ENCODE peak calls at places on chromosomes 12 and 14, in six cellular contexts. One of them, this sample, is unnamed.

GRCh38 chr12:54028324-54029201 is at the start of gene HOXC6:
- DNase-seq in astrocyte of the spinal cord: peak; percentile 74
- DNase-seq in K562: peak; percentile 74
- DNase-seq in suprapubic skin: no peak
- DNase-seq in transverse colon: no peak
- DNase-seq in foreskin fibroblast: no peak
- DNase-seq in this sample: no peak

GRCh38 chr12:47222960-47223847 is 143.4 kb upstream of the AMIGO2 start:
- DNase-seq in astrocyte of the spinal cord: peak; percentile 25
- DNase-seq in K562: peak; percentile 38
- DNase-seq in suprapubic skin: no peak
- DNase-seq in transverse colon: no peak
- DNase-seq in foreskin fibroblast: no peak
- DNase-seq in this sample: no peak

GRCh38 chr12:104482113-104482512 is 25.4 kb downstream of the CHST11 start:
- DNase-seq in astrocyte of the spinal cord: no peak
- DNase-seq in K562: no peak
- DNase-seq in suprapubic skin: no peak
- DNase-seq in transverse colon: no peak
- DNase-seq in foreskin fibroblast: no peak
- DNase-seq in this sample: no peak

GRCh38 chr14:23441076-23441475 is 5.6 kb upstream of the MYH7 start:
- DNase-seq in astrocyte of the spinal cord: no peak
- DNase-seq in K562: no peak
- DNase-seq in suprapubic skin: no peak
- DNase-seq in transverse colon: no peak
- DNase-seq in foreskin fibroblast: no peak
- DNase-seq in this sample: no peak

GRCh38 chr12:102331419-102331818 is 133.8 kb upstream of the PMCH start:
- DNase-seq in astrocyte of the spinal cord: no peak
- DNase-seq in K562: no peak
- DNase-seq in suprapubic skin: no peak
- DNase-seq in transverse colon: no peak
- DNase-seq in foreskin fibroblast: no peak
- DNase-seq in this sample: no peak

GRCh38 chr14:23044840-23045239 is 2.8 kb downstream of the PSMB11 start:
- DNase-seq in astrocyte of the spinal cord: no peak
- DNase-seq in K562: peak; percentile 42
- DNase-seq in suprapubic skin: no peak
- DNase-seq in transverse colon: no peak
- DNase-seq in foreskin fibroblast: no peak
- DNase-seq in this sample: no peak

GRCh38 chr12:75690556-75690955 is 179.1 kb upstream of the KRR1 start:
- DNase-seq in astrocyte of the spinal cord: peak; percentile 99
- DNase-seq in K562: no peak
- DNase-seq in suprapubic skin: no peak
- DNase-seq in transverse colon: no peak
- DNase-seq in foreskin fibroblast: peak; percentile 97
- DNase-seq in this sample: no peak

GRCh38 chr12:107477946-107478610 is 207.5 kb upstream of the PWP1 start:
- DNase-seq in astrocyte of the spinal cord: no peak
- DNase-seq in K562: no peak
- DNase-seq in suprapubic skin: no peak
- DNase-seq in transverse colon: no peak
- DNase-seq in foreskin fibroblast: peak; percentile 10
- DNase-seq in this sample: no peak

GRCh38 chr12:12007001-12007712 is 63.6 kb upstream of the BCL2L14 start:
- DNase-seq in astrocyte of the spinal cord: peak; percentile 71
- DNase-seq in K562: no peak
- DNase-seq in suprapubic skin: no peak
- DNase-seq in transverse colon: no peak
- DNase-seq in foreskin fibroblast: no peak
- DNase-seq in this sample: no peak

GRCh38 chr14:58572092-58572853 is 65.5 kb upstream of the DACT1 start:
- DNase-seq in astrocyte of the spinal cord: peak; percentile 44
- DNase-seq in K562: no peak
- DNase-seq in suprapubic skin: no peak
- DNase-seq in transverse colon: no peak
- DNase-seq in foreskin fibroblast: no peak
- DNase-seq in this sample: no peak

GRCh38 chr12:51760231-51760630 is 88.3 kb downstream of the FIGNL2 start:
- DNase-seq in astrocyte of the spinal cord: no peak
- DNase-seq in K562: no peak
- DNase-seq in suprapubic skin: no peak
- DNase-seq in transverse colon: no peak
- DNase-seq in foreskin fibroblast: no peak
- DNase-seq in this sample: no peak

GRCh38 chr14:65103150-65103760 is 938 bp upstream of the MAX start:
- DNase-seq in astrocyte of the spinal cord: no peak
- DNase-seq in K562: no peak
- DNase-seq in suprapubic skin: no peak
- DNase-seq in transverse colon: no peak
- DNase-seq in foreskin fibroblast: peak; percentile 9
- DNase-seq in this sample: no peak

GRCh38 chr12:20404576-20405346 is 36.4 kb downstream of the PDE3A start:
- DNase-seq in astrocyte of the spinal cord: peak; percentile 22
- DNase-seq in K562: no peak
- DNase-seq in suprapubic skin: no peak
- DNase-seq in transverse colon: peak; percentile 40
- DNase-seq in foreskin fibroblast: no peak
- DNase-seq in this sample: no peak

GRCh38 chr12:129075451-129076208 is 222.4 kb downstream of the GLT1D1 start:
- DNase-seq in astrocyte of the spinal cord: no peak
- DNase-seq in K562: no peak
- DNase-seq in suprapubic skin: no peak
- DNase-seq in transverse colon: no peak
- DNase-seq in foreskin fibroblast: no peak
- DNase-seq in this sample: peak; percentile 48

GRCh38 chr14:42869681-42870080 is 1263.0 kb downstream of the LRFN5 start:
- DNase-seq in astrocyte of the spinal cord: peak; percentile 72
- DNase-seq in K562: no peak
- DNase-seq in suprapubic skin: no peak
- DNase-seq in transverse colon: no peak
- DNase-seq in foreskin fibroblast: peak; percentile 16
- DNase-seq in this sample: no peak

GRCh38 chr14:71931492-71932228 is 569 bp upstream of the RGS6 start:
- DNase-seq in astrocyte of the spinal cord: no peak
- DNase-seq in K562: no peak
- DNase-seq in suprapubic skin: no peak
- DNase-seq in transverse colon: no peak
- DNase-seq in foreskin fibroblast: no peak
- DNase-seq in this sample: no peak

GRCh38 chr12:120265483-120266179 is at the start of gene PXN:
- DNase-seq in astrocyte of the spinal cord: peak; percentile 68
- DNase-seq in K562: peak; percentile 99
- DNase-seq in suprapubic skin: peak; percentile 92
- DNase-seq in transverse colon: peak; percentile 93
- DNase-seq in foreskin fibroblast: peak; percentile 71
- DNase-seq in this sample: peak; percentile 97

DNA sequence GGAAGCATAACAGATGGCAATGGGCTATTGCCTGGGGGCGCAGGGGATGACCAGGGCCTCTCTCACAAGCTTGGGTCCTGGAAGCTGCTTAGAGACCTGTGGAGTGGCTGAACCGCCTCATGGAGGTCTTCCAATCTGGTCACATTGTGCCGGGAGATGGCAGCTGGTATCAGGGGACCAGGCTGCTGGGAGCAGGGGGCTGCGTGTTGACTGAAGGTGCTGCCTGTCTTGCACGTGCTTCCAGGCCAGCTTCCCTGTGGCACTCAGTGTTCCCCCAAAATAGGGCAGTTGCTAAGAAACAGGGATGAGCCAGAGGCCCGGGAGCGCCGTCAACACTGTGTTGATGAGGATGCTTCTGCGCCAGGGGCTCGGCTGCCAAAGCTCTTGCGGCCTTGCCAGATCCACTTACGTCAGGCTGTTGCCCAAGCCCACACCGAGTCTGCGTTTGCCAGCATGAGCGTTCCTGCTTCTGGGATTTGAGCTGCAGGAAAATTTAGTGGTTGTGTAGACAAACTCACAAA is 39.8 kb downstream of the ELK3 start:
- DNase-seq in astrocyte of the spinal cord: peak; percentile 97
- DNase-seq in K562: no peak
- DNase-seq in suprapubic skin: peak; percentile 96
- DNase-seq in transverse colon: peak; percentile 80
- DNase-seq in foreskin fibroblast: peak; percentile 94
- DNase-seq in this sample: peak; percentile 93
- TF ChIP-seq CTCF in astrocyte of the spinal cord: no peak
- TF ChIP-seq CTCF in K562: no peak
- TF ChIP-seq CTCF in suprapubic skin: no peak
- TF ChIP-seq CTCF in transverse colon: no peak
- TF ChIP-seq CTCF in foreskin fibroblast: no peak
- TF ChIP-seq CTCF in this sample: no peak

DNA sequence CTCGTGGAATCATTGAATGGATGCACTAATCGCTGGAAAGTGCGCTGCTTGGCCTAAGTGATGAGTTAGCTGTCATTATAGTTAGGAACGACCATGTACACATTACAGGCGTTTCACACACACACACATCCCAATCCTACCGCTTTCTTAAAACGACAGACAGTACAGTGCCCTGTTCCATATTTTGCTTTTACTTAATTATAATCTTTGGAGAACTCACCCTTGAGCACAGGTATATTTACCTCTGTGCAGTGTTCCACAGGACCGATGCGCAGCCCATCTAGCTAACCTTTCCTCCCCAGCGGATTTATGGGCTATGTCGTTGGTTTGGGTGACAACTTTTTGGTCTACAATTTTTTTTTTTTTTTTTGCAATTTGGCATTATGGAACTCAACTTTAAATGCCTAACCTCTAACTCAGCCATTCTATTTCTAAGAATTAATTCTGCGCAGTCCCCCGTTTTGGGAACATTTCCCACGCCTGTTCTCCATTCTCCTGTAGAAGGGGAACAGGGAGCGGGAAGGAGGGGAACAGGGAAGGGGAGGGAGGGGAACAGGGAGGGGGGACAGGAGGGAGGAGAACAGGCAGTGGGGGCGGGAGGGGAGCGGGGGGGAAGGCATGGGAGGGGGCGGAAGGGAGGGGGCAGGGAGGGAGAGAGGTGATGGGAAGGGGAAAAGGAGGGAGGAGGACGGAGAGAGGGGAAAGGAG is 663 bp upstream of the ULK1 start:
- DNase-seq in astrocyte of the spinal cord: no peak
- DNase-seq in K562: no peak
- DNase-seq in suprapubic skin: no peak
- DNase-seq in transverse colon: no peak
- DNase-seq in foreskin fibroblast: peak; percentile 24
- DNase-seq in this sample: peak; percentile 36
- H3K4me3 ChIP-seq in astrocyte of the spinal cord: peak overlapping the region; percentile 13
- H3K4me3 ChIP-seq in K562: no peak overlapping the region
- H3K4me3 ChIP-seq in suprapubic skin: peak overlapping the region; percentile 77
- H3K4me3 ChIP-seq in transverse colon: peak overlapping the region; percentile 64
- H3K4me3 ChIP-seq in foreskin fibroblast: no peak overlapping the region
- H3K4me3 ChIP-seq in this sample: no peak overlapping the region

DNA sequence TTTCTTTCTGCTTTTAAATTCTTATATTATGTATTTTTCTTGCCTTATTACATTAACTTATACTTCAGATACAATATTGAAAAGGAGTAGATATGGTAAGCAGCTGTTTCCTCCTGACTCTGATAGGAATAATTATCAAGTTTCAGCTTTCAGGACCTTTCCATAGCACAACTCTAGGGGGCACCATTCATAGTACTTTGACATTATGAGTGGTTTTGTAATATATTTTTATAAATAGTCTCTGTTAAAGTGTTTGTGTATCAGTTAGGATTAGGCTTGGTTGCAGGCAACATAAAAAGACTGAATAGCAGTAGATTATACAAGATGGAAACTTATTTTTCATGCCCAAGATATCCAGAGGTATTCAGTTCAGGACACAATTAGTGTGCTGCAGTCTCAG is 27.9 kb upstream of the PARP11 start:
- DNase-seq in astrocyte of the spinal cord: no peak
- DNase-seq in K562: no peak
- DNase-seq in suprapubic skin: no peak
- DNase-seq in transverse colon: no peak
- DNase-seq in foreskin fibroblast: no peak
- DNase-seq in this sample: no peak
- TF ChIP-seq CTCF in astrocyte of the spinal cord: no peak
- TF ChIP-seq CTCF in K562: no peak
- TF ChIP-seq CTCF in suprapubic skin: no peak
- TF ChIP-seq CTCF in transverse colon: no peak
- TF ChIP-seq CTCF in foreskin fibroblast: no peak
- TF ChIP-seq CTCF in this sample: no peak

DNA sequence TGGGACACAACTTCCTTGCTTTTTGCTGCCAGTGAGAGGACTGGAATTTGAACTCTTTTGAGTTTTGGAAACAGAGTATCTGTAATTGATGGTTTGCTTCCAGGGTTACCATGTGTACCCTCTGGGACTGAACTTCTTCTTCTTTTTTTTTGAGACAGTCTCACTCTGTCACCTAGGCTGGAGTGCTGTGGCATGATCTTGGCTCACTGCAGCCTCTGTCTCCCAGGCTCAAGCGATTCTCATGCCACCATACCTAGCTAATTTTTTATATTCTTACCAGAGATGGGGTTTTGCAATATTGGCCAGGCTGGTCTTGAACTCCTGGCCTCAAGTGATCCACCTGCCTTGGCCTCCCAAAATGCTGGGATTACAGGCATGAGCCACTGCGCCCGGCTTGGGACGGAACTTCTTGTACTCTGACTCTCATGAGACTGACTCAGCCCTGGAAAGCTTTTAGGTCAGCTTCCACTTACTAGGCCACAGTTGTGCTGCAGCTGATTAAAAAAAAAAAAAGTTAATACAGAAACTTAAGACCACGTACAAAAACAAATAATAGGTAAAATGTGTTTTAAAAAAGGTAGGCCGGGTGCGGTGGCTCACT is 15.8 kb downstream of the SEL1L start:
- DNase-seq in astrocyte of the spinal cord: no peak
- DNase-seq in K562: no peak
- DNase-seq in suprapubic skin: no peak
- DNase-seq in transverse colon: peak; percentile 30
- DNase-seq in foreskin fibroblast: peak; percentile 57
- DNase-seq in this sample: no peak
- H3K4me3 ChIP-seq in astrocyte of the spinal cord: no peak overlapping the region
- H3K4me3 ChIP-seq in K562: no peak overlapping the region
- H3K4me3 ChIP-seq in suprapubic skin: no peak overlapping the region
- H3K4me3 ChIP-seq in transverse colon: no peak overlapping the region
- H3K4me3 ChIP-seq in foreskin fibroblast: no peak overlapping the region
- H3K4me3 ChIP-seq in this sample: no peak overlapping the region